ENCODE peak calls at places on chromosomes 13 and 19, in ten cellular contexts. One of them, this sample, is unnamed.

GRCh38 chr19:58097349-58097748 is 682 bp downstream of the ZSCAN18 start:
- DNase-seq in stimulated activated CD4-positive, alpha-beta T cell treated with anti-CD3 and anti-CD28 coated beads, TNF-alpha, amount 100 ng/mL, for 24 hours: no peak
- DNase-seq in right lobe of liver: no peak
- DNase-seq in CD8-positive, alpha-beta memory T cell: peak
- DNase-seq in activated naive CD4-positive, alpha-beta T cell treated with anti-CD3 and anti-CD28 coated beads for 36 hours: no peak
- DNase-seq in substantia nigra: no peak
- DNase-seq in upper lobe of right lung: peak
- DNase-seq in head of caudate nucleus: no peak
- DNase-seq in ovary: peak
- DNase-seq in C1 segment of cervical spinal cord: no peak
- DNase-seq in this sample: no peak

GRCh38 chr19:28883241-28883693 is 329.7 kb downstream of the UQCRFS1 start:
- DNase-seq in stimulated activated CD4-positive, alpha-beta T cell treated with anti-CD3 and anti-CD28 coated beads, TNF-alpha, amount 100 ng/mL, for 24 hours: no peak
- DNase-seq in right lobe of liver: no peak
- DNase-seq in CD8-positive, alpha-beta memory T cell: no peak
- DNase-seq in activated naive CD4-positive, alpha-beta T cell treated with anti-CD3 and anti-CD28 coated beads for 36 hours: no peak
- DNase-seq in substantia nigra: peak
- DNase-seq in upper lobe of right lung: no peak
- DNase-seq in head of caudate nucleus: peak
- DNase-seq in ovary: peak
- DNase-seq in C1 segment of cervical spinal cord: no peak
- DNase-seq in this sample: peak

GRCh38 chr19:7904074-7905020 is 670 bp downstream of the MAP2K7 start:
- DNase-seq in stimulated activated CD4-positive, alpha-beta T cell treated with anti-CD3 and anti-CD28 coated beads, TNF-alpha, amount 100 ng/mL, for 24 hours: peak
- DNase-seq in right lobe of liver: peak
- DNase-seq in CD8-positive, alpha-beta memory T cell: peak
- DNase-seq in activated naive CD4-positive, alpha-beta T cell treated with anti-CD3 and anti-CD28 coated beads for 36 hours: peak
- DNase-seq in substantia nigra: no peak
- DNase-seq in upper lobe of right lung: peak
- DNase-seq in head of caudate nucleus: no peak
- DNase-seq in ovary: peak
- DNase-seq in C1 segment of cervical spinal cord: no peak
- DNase-seq in this sample: peak

GRCh38 chr19:15507068-15508034 is 974 bp upstream of the CYP4F22 start:
- DNase-seq in stimulated activated CD4-positive, alpha-beta T cell treated with anti-CD3 and anti-CD28 coated beads, TNF-alpha, amount 100 ng/mL, for 24 hours: no peak
- DNase-seq in right lobe of liver: peak
- DNase-seq in CD8-positive, alpha-beta memory T cell: no peak
- DNase-seq in activated naive CD4-positive, alpha-beta T cell treated with anti-CD3 and anti-CD28 coated beads for 36 hours: no peak
- DNase-seq in substantia nigra: no peak
- DNase-seq in upper lobe of right lung: no peak
- DNase-seq in head of caudate nucleus: no peak
- DNase-seq in ovary: no peak
- DNase-seq in C1 segment of cervical spinal cord: no peak
- DNase-seq in this sample: no peak

GRCh38 chr19:10505583-10506229 is 2.5 kb upstream of the KEAP1 start:
- DNase-seq in stimulated activated CD4-positive, alpha-beta T cell treated with anti-CD3 and anti-CD28 coated beads, TNF-alpha, amount 100 ng/mL, for 24 hours: peak
- DNase-seq in right lobe of liver: peak
- DNase-seq in CD8-positive, alpha-beta memory T cell: peak
- DNase-seq in activated naive CD4-positive, alpha-beta T cell treated with anti-CD3 and anti-CD28 coated beads for 36 hours: peak
- DNase-seq in substantia nigra: peak
- DNase-seq in upper lobe of right lung: peak
- DNase-seq in head of caudate nucleus: peak
- DNase-seq in ovary: peak
- DNase-seq in C1 segment of cervical spinal cord: no peak
- DNase-seq in this sample: peak

GRCh38 chr19:49442354-49442753 is 1.0 kb upstream of the SLC17A7 start:
- DNase-seq in stimulated activated CD4-positive, alpha-beta T cell treated with anti-CD3 and anti-CD28 coated beads, TNF-alpha, amount 100 ng/mL, for 24 hours: peak
- DNase-seq in right lobe of liver: no peak
- DNase-seq in CD8-positive, alpha-beta memory T cell: no peak
- DNase-seq in activated naive CD4-positive, alpha-beta T cell treated with anti-CD3 and anti-CD28 coated beads for 36 hours: peak
- DNase-seq in substantia nigra: no peak
- DNase-seq in upper lobe of right lung: no peak
- DNase-seq in head of caudate nucleus: no peak
- DNase-seq in ovary: no peak
- DNase-seq in C1 segment of cervical spinal cord: no peak
- DNase-seq in this sample: no peak

GRCh38 chr19:35780717-35781116 is 5.4 kb downstream of the ARHGAP33 start:
- DNase-seq in stimulated activated CD4-positive, alpha-beta T cell treated with anti-CD3 and anti-CD28 coated beads, TNF-alpha, amount 100 ng/mL, for 24 hours: no peak
- DNase-seq in right lobe of liver: no peak
- DNase-seq in CD8-positive, alpha-beta memory T cell: no peak
- DNase-seq in activated naive CD4-positive, alpha-beta T cell treated with anti-CD3 and anti-CD28 coated beads for 36 hours: no peak
- DNase-seq in substantia nigra: no peak
- DNase-seq in upper lobe of right lung: no peak
- DNase-seq in head of caudate nucleus: no peak
- DNase-seq in ovary: no peak
- DNase-seq in C1 segment of cervical spinal cord: no peak
- DNase-seq in this sample: no peak

GRCh38 chr13:113863511-113864302 is at the start of gene GAS6:
- DNase-seq in stimulated activated CD4-positive, alpha-beta T cell treated with anti-CD3 and anti-CD28 coated beads, TNF-alpha, amount 100 ng/mL, for 24 hours: no peak
- DNase-seq in right lobe of liver: no peak
- DNase-seq in CD8-positive, alpha-beta memory T cell: no peak
- DNase-seq in activated naive CD4-positive, alpha-beta T cell treated with anti-CD3 and anti-CD28 coated beads for 36 hours: peak
- DNase-seq in substantia nigra: peak
- DNase-seq in upper lobe of right lung: peak
- DNase-seq in head of caudate nucleus: peak
- DNase-seq in ovary: peak
- DNase-seq in C1 segment of cervical spinal cord: no peak
- DNase-seq in this sample: peak

GRCh38 chr19:43768273-43769050 is 12.3 kb downstream of the KCNN4 start:
- DNase-seq in stimulated activated CD4-positive, alpha-beta T cell treated with anti-CD3 and anti-CD28 coated beads, TNF-alpha, amount 100 ng/mL, for 24 hours: no peak
- DNase-seq in right lobe of liver: no peak
- DNase-seq in CD8-positive, alpha-beta memory T cell: no peak
- DNase-seq in activated naive CD4-positive, alpha-beta T cell treated with anti-CD3 and anti-CD28 coated beads for 36 hours: no peak
- DNase-seq in substantia nigra: no peak
- DNase-seq in upper lobe of right lung: peak
- DNase-seq in head of caudate nucleus: no peak
- DNase-seq in ovary: no peak
- DNase-seq in C1 segment of cervical spinal cord: no peak
- DNase-seq in this sample: no peak

GRCh38 chr19:5961969-5962945 is 15.7 kb downstream of the RANBP3 start:
- DNase-seq in stimulated activated CD4-positive, alpha-beta T cell treated with anti-CD3 and anti-CD28 coated beads, TNF-alpha, amount 100 ng/mL, for 24 hours: peak
- DNase-seq in right lobe of liver: peak
- DNase-seq in CD8-positive, alpha-beta memory T cell: peak
- DNase-seq in activated naive CD4-positive, alpha-beta T cell treated with anti-CD3 and anti-CD28 coated beads for 36 hours: peak
- DNase-seq in substantia nigra: peak
- DNase-seq in upper lobe of right lung: peak
- DNase-seq in head of caudate nucleus: peak
- DNase-seq in ovary: no peak
- DNase-seq in C1 segment of cervical spinal cord: no peak
- DNase-seq in this sample: peak

GRCh38 chr13:112990783-112991182 is 21.8 kb downstream of the MCF2L start:
- DNase-seq in stimulated activated CD4-positive, alpha-beta T cell treated with anti-CD3 and anti-CD28 coated beads, TNF-alpha, amount 100 ng/mL, for 24 hours: no peak
- DNase-seq in right lobe of liver: no peak
- DNase-seq in CD8-positive, alpha-beta memory T cell: no peak
- DNase-seq in activated naive CD4-positive, alpha-beta T cell treated with anti-CD3 and anti-CD28 coated beads for 36 hours: no peak
- DNase-seq in substantia nigra: no peak
- DNase-seq in upper lobe of right lung: no peak
- DNase-seq in head of caudate nucleus: no peak
- DNase-seq in ovary: no peak
- DNase-seq in C1 segment of cervical spinal cord: no peak
- DNase-seq in this sample: no peak

GRCh38 chr19:32287811-32288227 is 57.6 kb upstream of the ZNF507 start:
- DNase-seq in stimulated activated CD4-positive, alpha-beta T cell treated with anti-CD3 and anti-CD28 coated beads, TNF-alpha, amount 100 ng/mL, for 24 hours: peak
- DNase-seq in right lobe of liver: no peak
- DNase-seq in CD8-positive, alpha-beta memory T cell: no peak
- DNase-seq in activated naive CD4-positive, alpha-beta T cell treated with anti-CD3 and anti-CD28 coated beads for 36 hours: peak
- DNase-seq in substantia nigra: peak
- DNase-seq in upper lobe of right lung: peak
- DNase-seq in head of caudate nucleus: peak
- DNase-seq in ovary: peak
- DNase-seq in C1 segment of cervical spinal cord: no peak
- DNase-seq in this sample: peak